ENCODE peak calls at places on chromosomes 5 and 9, in five cellular contexts. M, X, A, O and L are unnamed samples.

GRCh38 chr5:75242067-75242466 is 5.4 kb upstream of the ANKRD31 start:
- DNase-seq in M (no peak), X (no peak), A (no peak), O (no peak), L (no peak)

GRCh38 chr9:104074876-104075275 is 19.2 kb upstream of the SMC2 start:
- DNase-seq in M (no peak), X (peak), A (no peak), O (peak), L (no peak)

GRCh38 chr5:178074266-178074952 is 38.9 kb upstream of the N4BP3 start:
- DNase-seq in M (no peak), X (peak), A (no peak), O (no peak), L (no peak)

GRCh38 chr5:176817369-176817841 is 7.0 kb downstream of the UNC5A start:
- DNase-seq in M (peak), X (peak), A (no peak), O (no peak), L (no peak)

GRCh38 chr5:129906177-129906887 is 2.1 kb downstream of the CHSY3 start:
- DNase-seq in M (peak), X (peak), A (no peak), O (no peak), L (peak)

GRCh38 chr9:19998823-19999455 is 210.1 kb upstream of the SLC24A2 start:
- DNase-seq in M (no peak), X (no peak), A (no peak), O (peak), L (no peak)

GRCh38 chr9:113579270-113580040 is 115.9 kb downstream of the RGS3 start:
- DNase-seq in M (no peak), X (no peak), A (peak), O (no peak), L (peak)

GRCh38 chr5:181248277-181248676 is 4.6 kb upstream of the RACK1 start:
- DNase-seq in M (no peak), X (no peak), A (no peak), O (no peak), L (no peak)

GRCh38 chr9:131278421-131279111 is 2.3 kb upstream of the FAM78A start:
- DNase-seq in M (no peak), X (no peak), A (peak), O (no peak), L (no peak)

GRCh38 chr5:73482383-73483193 is 15.7 kb upstream of the BTF3 start:
- DNase-seq in M (no peak), X (peak), A (no peak), O (peak), L (no peak)

GRCh38 chr9:16535555-16535954 is 334.9 kb downstream of the BNC2 start:
- DNase-seq in M (no peak), X (no peak), A (no peak), O (no peak), L (no peak)

GRCh38 chr5:14424011-14424685 is 157.4 kb upstream of the OTULINL start:
- DNase-seq in M (no peak), X (no peak), A (no peak), O (no peak), L (no peak)

GRCh38 chr9:93465853-93466252 is 12.5 kb upstream of the FAM120AOS start:
- DNase-seq in M (no peak), X (no peak), A (no peak), O (no peak), L (no peak)

GRCh38 chr5:55636711-55637110 is 75.4 kb downstream of the SLC38A9 start:
- DNase-seq in M (no peak), X (peak), A (no peak), O (no peak), L (no peak)

GRCh38 chr5:91219803-91220371 is 163.2 kb downstream of the ARRDC3 start:
- DNase-seq in M (no peak), X (peak), A (no peak), O (no peak), L (no peak)

GRCh38 chr5:38424237-38425080 is 132.0 kb downstream of the LIFR start:
- DNase-seq in M (no peak), X (no peak), A (no peak), O (no peak), L (no peak)

GRCh38 chr5:32522429-32523143 is 62.8 kb upstream of the SUB1 start:
- DNase-seq in M (no peak), X (no peak), A (peak), O (peak), L (no peak)

GRCh38 chr5:143850050-143850713 is 38.2 kb downstream of the HMHB1 start:
- DNase-seq in M (no peak), X (no peak), A (no peak), O (no peak), L (no peak)
- H3K4me3 ChIP-seq in M (no peak), X (no peak), A (no peak), O (no peak), L (no peak)

DNA sequence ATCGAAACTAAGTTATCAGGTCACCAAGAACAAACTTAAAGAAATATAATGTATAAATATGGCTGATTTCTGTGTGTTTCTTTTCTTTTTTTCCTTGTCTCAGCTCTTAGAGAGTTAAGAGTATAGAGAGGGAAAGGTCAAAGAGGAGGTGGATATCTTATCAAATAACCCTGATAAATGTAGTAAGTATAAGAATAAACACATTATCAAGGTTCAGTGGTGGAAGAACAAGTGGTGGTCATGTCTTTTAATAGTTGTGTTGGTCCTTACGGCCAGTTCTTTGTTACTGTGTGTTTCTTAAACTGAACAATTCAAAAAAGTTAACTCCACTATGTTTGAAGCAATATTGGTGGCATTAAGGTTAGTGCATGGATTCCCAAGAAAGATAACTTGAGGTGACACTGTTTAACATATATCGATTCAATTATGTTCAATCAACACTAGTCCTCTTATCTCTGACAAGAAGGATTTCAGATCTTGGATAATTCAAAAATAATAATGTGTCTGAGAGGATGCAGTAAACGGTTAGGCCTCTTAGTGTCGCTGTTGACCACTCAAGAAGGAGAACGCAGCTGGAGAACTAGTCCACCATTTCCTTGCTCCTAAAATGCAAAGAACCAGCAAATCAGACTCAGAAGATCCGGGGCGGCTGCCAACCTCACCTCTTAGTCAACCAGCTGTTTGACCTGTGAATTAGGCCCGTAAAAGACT is at the start of gene PCDHGA3:
- DNase-seq in M (no peak), X (no peak), A (no peak), O (no peak), L (no peak)
- H3K4me3 ChIP-seq in M (no peak), X (no peak), A (no peak), O (peak), L (peak)

GRCh38 chr5:168366124-168366523 is 74.7 kb downstream of the WWC1 start:
- DNase-seq in M (no peak), X (no peak), A (no peak), O (peak), L (no peak)
- H3K4me3 ChIP-seq in M (no peak), X (no peak), A (no peak), O (no peak), L (no peak)

DNA sequence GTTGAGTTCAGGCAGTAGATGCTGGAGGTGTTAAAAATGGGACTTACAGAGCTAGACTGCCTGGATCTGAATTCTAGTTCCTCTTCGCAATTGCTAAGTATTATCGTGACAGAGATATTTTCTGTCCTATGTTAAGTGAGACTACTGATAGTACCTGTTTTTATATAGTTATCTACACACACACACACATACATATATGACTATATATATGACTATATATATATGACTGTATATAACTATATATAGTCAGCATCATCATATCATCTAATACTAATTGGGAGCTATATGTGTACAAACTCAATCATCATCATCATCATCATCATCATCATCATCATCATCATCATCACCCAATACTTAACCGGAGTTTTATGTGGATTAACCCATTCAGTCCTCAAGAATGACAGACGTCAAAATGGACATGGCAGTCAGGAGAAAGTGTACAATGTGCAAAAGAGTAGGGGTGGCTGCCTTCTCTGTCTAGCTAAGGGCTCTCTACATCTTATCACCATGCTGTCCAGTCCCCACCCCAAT is 7.3 kb downstream of the PIK3R1 start:
- DNase-seq in M (no peak), X (no peak), A (no peak), O (no peak), L (no peak)
- H3K4me3 ChIP-seq in M (no peak), X (no peak), A (no peak), O (no peak), L (no peak)

DNA sequence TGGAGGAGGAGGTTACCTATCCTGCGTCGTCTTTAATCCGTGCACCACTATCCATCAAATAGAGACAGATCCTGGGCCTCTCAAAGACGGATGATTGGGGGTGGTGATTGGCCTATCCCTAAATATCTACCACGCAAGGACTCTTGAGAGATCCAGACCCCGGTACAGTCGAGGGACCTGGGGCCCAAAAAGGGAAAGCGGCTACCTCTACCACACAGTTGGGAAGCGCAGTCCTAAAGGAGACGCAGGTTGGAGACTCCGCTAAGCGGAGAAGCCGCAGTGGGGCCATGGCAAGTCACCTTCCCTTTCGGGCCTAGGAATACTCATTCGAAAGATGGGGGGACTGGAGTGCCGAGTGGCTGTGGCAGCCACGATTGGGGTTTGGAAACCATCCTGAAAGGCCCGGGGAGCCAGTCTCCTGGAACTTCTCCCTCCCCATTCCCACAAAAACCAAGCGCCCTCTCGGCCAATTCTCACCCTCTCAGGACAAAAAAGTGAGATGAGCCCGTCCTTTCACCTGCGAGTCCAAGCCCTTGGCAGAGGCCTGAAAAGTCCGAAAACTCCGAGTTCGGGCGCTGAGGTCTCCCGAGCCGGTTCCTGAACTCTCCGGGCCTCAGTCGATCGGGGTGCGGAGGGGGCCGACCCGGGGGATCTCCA is 499 bp upstream of the FOXE1 start:
- DNase-seq in M (no peak), X (no peak), A (no peak), O (no peak), L (no peak)
- H3K4me3 ChIP-seq in M (no peak), X (no peak), A (no peak), O (no peak), L (peak)

DNA sequence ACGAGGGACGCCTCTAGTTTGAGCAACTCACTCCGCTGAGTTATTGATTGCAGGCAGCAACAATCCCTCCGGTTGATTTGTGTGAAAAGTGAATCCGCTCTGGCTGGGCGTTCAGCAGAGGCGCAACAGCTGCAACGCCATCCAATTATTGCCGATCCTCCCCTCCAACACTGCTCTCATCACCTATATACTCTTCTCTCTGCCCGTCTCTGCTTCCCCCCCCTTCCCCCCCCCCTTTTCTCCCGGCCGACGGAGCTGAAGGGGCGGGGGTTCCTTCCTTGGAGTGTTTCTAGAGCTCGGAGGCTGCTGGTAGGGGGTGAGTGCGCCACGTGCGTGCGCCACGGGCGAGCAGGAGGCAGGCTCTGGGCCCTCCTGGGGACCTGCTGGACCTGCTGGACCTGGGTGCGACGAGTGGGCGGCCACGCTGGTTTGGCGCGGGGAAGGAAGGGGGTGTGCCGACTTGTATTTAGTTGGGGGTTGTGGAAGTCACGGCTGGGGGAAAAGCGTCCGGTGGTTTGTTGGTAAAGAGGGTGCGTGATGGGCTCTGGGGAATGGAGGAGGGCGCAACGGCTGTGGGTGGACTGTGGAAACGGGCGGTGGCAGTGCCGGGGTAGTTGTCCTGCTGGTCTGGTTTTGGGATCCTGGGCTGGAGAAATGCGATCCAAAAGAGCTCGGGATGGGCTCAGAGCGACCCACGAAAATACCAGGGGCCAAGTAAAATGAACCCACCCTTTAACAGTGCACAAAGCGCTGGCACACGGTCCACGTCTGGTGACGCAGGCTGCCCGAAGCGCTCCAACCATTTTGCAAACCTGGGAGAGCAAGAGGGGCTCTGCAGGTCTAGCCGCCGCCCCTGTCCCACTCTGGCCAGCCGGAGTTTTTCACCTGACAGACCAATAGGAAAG is 6.4 kb upstream of the MEF2C start:
- DNase-seq in M (peak), X (peak), A (no peak), O (no peak), L (peak)
- H3K4me3 ChIP-seq in M (peak), X (peak), A (no peak), O (peak), L (peak)

DNA sequence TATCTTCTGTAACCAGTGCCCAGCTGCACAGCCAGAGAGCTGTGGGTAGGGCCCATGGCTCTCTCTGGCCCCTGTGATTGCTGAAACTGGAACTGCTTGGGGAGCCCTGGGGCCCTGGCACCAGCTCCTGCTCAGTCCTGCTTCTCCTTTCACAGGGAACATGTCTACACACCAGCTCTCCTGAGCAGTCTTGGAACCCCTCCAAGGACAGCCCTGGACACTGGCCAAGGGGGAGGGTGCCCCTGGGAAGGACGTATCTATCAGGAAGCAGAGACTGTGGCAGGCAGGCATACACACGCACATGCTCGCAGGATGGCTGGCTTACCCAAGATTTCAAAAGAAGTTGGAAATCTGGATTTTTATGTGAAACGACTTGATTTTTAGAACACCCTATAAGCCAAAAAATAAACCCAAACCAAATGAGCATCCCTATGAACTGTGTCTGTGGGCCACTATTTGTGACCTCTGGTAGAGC is 8.8 kb upstream of the TRAF1 start:
- DNase-seq in M (peak), X (peak), A (no peak), O (peak), L (peak)
- H3K4me3 ChIP-seq in M (no peak), X (no peak), A (peak), O (no peak), L (no peak)

GRCh38 chr9:128116104-128117083 is 11.1 kb downstream of the PTGES2 start:
- DNase-seq in M (no peak), X (no peak), A (no peak), O (no peak), L (no peak)

GRCh38 chr9:128114326-128115186 is 13.0 kb downstream of the PTGES2 start:
- DNase-seq in M (no peak), X (no peak), A (no peak), O (no peak), L (peak)

GRCh38 chr9:128117613-128118471 is 9.7 kb downstream of the PTGES2 start:
- DNase-seq in M (peak), X (peak), A (peak), O (no peak), L (peak)

GRCh38 chr9:128115187-128116103 is 12.1 kb downstream of the PTGES2 start:
- DNase-seq in M (no peak), X (peak), A (no peak), O (no peak), L (no peak)

DNA sequence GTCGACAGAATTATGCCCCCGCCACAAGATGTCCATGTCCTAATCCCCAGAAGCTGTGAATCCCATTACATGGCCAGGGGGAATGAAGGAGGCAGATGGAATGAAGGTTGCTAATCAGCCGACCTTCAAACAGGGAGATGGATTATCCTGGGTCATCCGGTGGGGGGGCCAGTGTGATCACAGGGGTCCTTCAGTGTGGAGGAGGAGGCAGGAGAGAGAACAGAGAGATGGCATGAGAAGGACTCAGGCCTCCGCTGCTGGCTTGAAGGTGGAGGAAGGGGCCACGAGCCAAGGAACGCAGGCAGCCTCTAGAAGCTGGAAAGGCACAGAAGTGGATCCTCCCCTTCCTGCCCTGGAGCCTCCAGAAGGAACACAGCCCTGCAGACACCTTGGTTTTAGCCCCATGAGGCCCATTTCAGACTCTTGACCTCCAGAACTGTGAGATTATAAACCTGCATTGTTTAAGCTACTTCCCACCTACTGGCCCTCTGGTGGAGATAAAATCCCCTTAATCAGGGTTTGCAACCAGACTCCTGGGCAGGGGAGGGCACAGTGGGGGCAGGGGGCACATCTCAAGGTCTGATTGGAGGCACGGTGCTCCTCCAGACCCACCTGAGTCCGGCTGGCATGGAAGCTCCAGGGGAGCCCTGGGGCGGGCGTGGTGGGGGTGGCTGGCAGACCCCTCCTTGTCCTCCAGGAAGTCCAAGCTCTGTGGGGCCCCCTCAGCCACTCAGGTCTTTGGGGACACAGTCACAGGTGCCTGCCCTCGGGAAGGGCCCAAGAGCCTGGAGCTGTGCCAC is 13.8 kb downstream of the PTGES2 start:
- DNase-seq in M (no peak), X (no peak), A (no peak), O (no peak), L (peak)
- H3K4me3 ChIP-seq in M (no peak), X (no peak), A (no peak), O (no peak), L (no peak)

GRCh38 chr9:132806306-132806705 is 71.8 kb downstream of the AK8 start:
- DNase-seq in M (no peak), X (no peak), A (no peak), O (no peak), L (no peak)

GRCh38 chr9:132802121-132802795 is 75.8 kb downstream of the AK8 start:
- DNase-seq in M (no peak), X (no peak), A (no peak), O (no peak), L (no peak)

GRCh38 chr9:132806723-132807421 is 71.2 kb downstream of the AK8 start:
- DNase-seq in M (peak), X (peak), A (no peak), O (no peak), L (no peak)

GRCh38 chr9:132801659-132802058 is 76.4 kb downstream of the AK8 start:
- DNase-seq in M (no peak), X (no peak), A (no peak), O (no peak), L (no peak)

DNA sequence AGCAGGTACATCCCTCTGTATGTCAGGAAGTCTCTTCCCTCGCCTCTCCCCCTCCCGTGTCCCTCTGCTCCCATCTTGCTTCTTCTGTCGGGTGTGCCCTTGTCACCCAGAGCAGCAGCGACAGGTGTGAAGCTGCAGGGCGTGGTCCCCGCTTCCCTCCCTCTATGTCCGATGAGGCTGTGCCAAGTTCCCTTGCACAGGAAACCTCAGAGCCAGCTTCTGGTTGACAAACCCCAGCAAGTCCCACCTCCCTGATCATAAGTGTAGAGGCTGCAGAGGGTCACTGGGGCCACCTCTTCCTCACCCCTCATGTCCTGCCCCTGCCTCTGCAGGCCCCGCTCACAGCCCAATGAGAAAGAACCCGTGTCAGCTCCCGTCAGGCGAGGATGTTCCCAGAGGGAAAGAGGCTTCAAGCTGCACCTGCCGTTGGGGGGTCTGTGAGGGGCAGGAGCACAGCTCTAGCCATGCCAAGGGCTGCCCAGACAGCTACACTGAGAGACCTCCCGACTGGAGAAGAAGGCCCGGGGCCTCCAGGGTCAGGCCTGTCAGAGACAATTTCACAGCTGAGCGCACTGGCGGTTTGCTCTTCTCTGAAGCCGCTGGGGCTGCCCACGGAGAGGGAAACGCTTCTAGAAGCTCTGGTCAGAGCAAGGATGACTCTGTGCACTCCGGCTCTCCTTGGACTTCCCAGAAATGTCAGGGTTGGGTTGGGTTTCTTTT is 73.3 kb downstream of the AK8 start:
- DNase-seq in M (no peak), X (no peak), A (no peak), O (no peak), L (no peak)
- H3K4me3 ChIP-seq in M (no peak), X (no peak), A (no peak), O (no peak), L (no peak)